ENCODE peak calls at places on chromosomes 12 and 14, in five cellular contexts. D is heart left ventricle, J is heart right ventricle, Q is psoas muscle, K is left ventricle myocardium inferior. M is an unnamed sample. For H3K36me3, the result is how much of the 10 kb centered on the place peaks cover.

GRCh38 chr14:71620401-71620800 is 311.8 kb upstream of the RGS6 start:
- DNase-seq in Q (no peak), K (no peak), D (no peak), J (no peak), M (no peak)

GRCh38 chr14:52918486-52918885 is 32.4 kb downstream of the FERMT2 start:
- DNase-seq in J (no peak), D (no peak), K (no peak), Q (no peak), M (no peak)

GRCh38 chr12:80178846-80179245 is 79.5 kb downstream of the OTOGL start:
- DNase-seq in K (no peak), D (no peak), Q (no peak), J (no peak), M (no peak)

GRCh38 chr12:42482820-42483533 is 106.6 kb downstream of the PRICKLE1 start:
- DNase-seq in D (peak), J (peak), K (peak), Q (peak), M (peak)

GRCh38 chr14:63091394-63091996 is 46.2 kb upstream of the KCNH5 start:
- DNase-seq in Q (no peak), K (no peak), J (no peak), D (no peak), M (no peak)

GRCh38 chr14:99571303-99571986 is 32.6 kb downstream of the CCDC85C start:
- DNase-seq in J (no peak), D (no peak), K (no peak), Q (no peak), M (no peak)

GRCh38 chr12:54216580-54217308 is 28.0 kb upstream of the SMUG1 start:
- DNase-seq in Q (peak), J (peak), K (peak), D (peak), M (peak)

GRCh38 chr12:56391721-56392120 is 29.1 kb upstream of the APOF start:
- DNase-seq in Q (no peak), K (no peak), J (no peak), D (no peak), M (no peak)

GRCh38 chr14:103207404-103208072 is 84.3 kb downstream of the TNFAIP2 start:
- DNase-seq in K (peak), D (peak), J (peak), Q (peak), M (no peak)

GRCh38 chr12:105980048-105980447 is 158.7 kb downstream of the NUAK1 start:
- DNase-seq in J (no peak), Q (no peak), K (no peak), D (no peak), M (no peak)

GRCh38 chr12:100789146-100789545 is 5.4 kb upstream of the ANO4 start:
- DNase-seq in D (no peak), K (no peak), J (no peak), Q (no peak), M (no peak)

GRCh38 chr12:114291389-114292075 is 114.4 kb downstream of the TBX5 start:
- DNase-seq in Q (no peak), D (no peak), K (no peak), J (no peak), M (no peak)

GRCh38 chr12:1607940-1608782 is 13.8 kb upstream of the FBXL14 start:
- DNase-seq in D (no peak), J (no peak), K (no peak), Q (no peak), M (no peak)

GRCh38 chr12:119512772-119513497 is 80.6 kb upstream of the TMEM233 start:
- DNase-seq in D (no peak), K (no peak), Q (no peak), J (peak), M (no peak)

GRCh38 chr12:89073027-89073398 is 279.3 kb downstream of the DUSP6 start:
- DNase-seq in Q (no peak), J (no peak), K (no peak), D (no peak), M (no peak)

GRCh38 chr12:100138048-100138907 is 4.4 kb downstream of the BLTP3B start:
- DNase-seq in D (no peak), K (no peak), Q (no peak), J (no peak), M (no peak)

GRCh38 chr14:99136047-99136400 is 136.0 kb downstream of the BCL11B start:
- DNase-seq in D (peak), K (no peak), J (no peak), Q (no peak), M (peak)

GRCh38 chr12:11321980-11322379 is 11.7 kb upstream of the PRB4 start:
- DNase-seq in J (no peak), Q (no peak), D (no peak), K (no peak), M (no peak)

GRCh38 chr12:122028601-122029560 is 7.2 kb downstream of the BCL7A start:
- DNase-seq in D (no peak), J (no peak), Q (no peak), K (no peak), M (no peak)

GRCh38 chr14:69101331-69101826 is 51.5 kb downstream of the DCAF5 start:
- DNase-seq in K (no peak), J (peak), Q (no peak), D (no peak), M (no peak)

GRCh38 chr12:122094735-122095561 is 16.4 kb downstream of the MLXIP start:
- DNase-seq in D (no peak), J (no peak), Q (no peak), K (no peak), M (no peak)

DNA sequence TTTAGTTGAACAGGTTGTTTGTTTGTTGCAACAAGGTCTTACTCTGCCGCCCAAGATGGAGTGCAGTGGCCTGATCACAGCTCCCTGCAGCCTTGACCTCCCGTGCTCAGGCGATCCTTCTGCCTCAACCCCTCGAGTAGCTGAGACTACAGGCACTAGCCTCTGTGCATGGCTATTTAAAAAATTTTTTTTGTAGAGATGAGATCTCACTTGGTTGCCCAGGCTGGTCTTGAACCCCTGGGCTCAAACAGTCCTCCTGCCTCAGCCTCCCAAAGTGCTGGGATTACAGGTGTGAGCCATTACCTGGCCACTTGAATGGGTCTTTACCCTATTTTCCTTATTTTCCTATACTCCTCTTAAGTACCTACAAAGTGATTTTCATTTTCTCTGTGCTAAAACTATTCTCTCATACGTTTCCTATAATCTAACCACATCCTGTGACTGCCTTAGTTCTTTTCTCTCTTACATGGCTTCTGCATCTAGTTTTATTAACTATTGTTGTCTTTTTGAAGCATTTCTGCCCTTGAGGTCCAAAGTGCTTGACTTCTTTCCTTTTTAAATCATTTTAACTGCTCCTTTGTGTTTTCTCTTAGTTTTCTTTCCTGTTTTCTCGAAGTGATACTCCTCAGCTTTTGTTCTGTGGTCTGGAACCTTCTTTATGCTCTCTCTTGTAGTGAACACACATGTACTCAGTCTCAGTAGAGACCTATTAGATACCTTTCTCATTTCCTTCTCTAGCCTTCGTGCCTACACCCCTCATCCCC is 14.1 kb downstream of the GPX2 start:
- DNase-seq in D (no peak), K (no peak), Q (no peak), J (no peak), M (no peak)
- H3K36me3 ChIP-seq in D (under half), K (half or more), Q (half or more), J (under half), M (under half)

GRCh38 chr14:91313852-91314251 is 69.3 kb upstream of the GPR68 start:
- DNase-seq in J (no peak), Q (no peak), K (no peak), D (no peak), M (no peak)

GRCh38 chr14:91313154-91313850 is 68.8 kb upstream of the GPR68 start:
- DNase-seq in D (no peak), J (no peak), Q (no peak), K (no peak), M (no peak)

GRCh38 chr14:91309756-91310280 is 65.3 kb upstream of the GPR68 start:
- DNase-seq in K (no peak), Q (no peak), D (no peak), J (no peak), M (no peak)

GRCh38 chr14:91310620-91311283 is 66.2 kb upstream of the GPR68 start:
- DNase-seq in Q (no peak), K (no peak), D (no peak), J (no peak), M (no peak)

GRCh38 chr14:91311284-91311662 is 66.8 kb upstream of the GPR68 start:
- DNase-seq in Q (no peak), K (no peak), J (no peak), D (no peak), M (no peak)
- TF ChIP-seq CTCF in Q (no peak), K (no peak), J (no peak), D (no peak), M (no peak)

GRCh38 chr12:116495260-116495659 is 63.9 kb upstream of the MAP1LC3B2 start:
- DNase-seq in J (no peak), Q (no peak), D (no peak), K (no peak), M (peak)

GRCh38 chr12:116502141-116502725 is 56.9 kb upstream of the MAP1LC3B2 start:
- DNase-seq in D (no peak), K (no peak), Q (no peak), J (no peak), M (no peak)

GRCh38 chr12:116492703-116493324 is 66.4 kb upstream of the MAP1LC3B2 start:
- DNase-seq in Q (no peak), K (no peak), D (no peak), J (no peak), M (no peak)

GRCh38 chr12:116498471-116498870 is 60.7 kb upstream of the MAP1LC3B2 start:
- DNase-seq in K (no peak), J (no peak), Q (no peak), D (no peak), M (no peak)

GRCh38 chr12:116497051-116497529 is 62.1 kb upstream of the MAP1LC3B2 start:
- DNase-seq in J (no peak), Q (peak), D (no peak), K (no peak), M (no peak)
- H3K4me3 ChIP-seq in J (no peak), Q (peak), D (no peak), K (no peak), M (no peak)

GRCh38 chr12:132027636-132028035 is 77.9 kb downstream of the EP400 start:
- DNase-seq in K (no peak), Q (no peak), D (no peak), J (no peak), M (no peak)
- H3K36me3 ChIP-seq in K (half or more), Q (half or more), D (under half), J (under half), M (under half)

DNA sequence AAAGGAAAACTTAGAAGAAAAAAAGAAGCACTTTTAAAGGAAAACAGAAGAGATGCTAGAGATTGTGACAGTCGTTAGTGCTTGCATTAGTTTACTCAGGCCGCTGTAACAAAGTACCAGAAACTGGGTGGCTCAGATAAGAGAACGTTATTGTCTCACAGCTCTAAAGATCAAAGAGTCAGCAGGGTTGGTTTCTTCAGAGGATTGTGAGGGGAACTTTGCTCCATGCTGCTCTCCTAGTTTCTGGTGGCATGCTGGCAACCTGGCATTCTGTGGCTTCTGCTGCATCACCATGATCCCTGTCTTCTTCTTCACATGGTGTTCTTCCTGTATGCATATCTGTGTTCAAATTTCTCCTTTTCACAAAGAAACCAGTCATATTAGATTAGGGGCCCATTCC is 119.4 kb upstream of the PLEKHA5 start:
- DNase-seq in J (no peak), D (no peak), Q (no peak), K (no peak), M (no peak)
- TF ChIP-seq CTCF in J (no peak), D (no peak), Q (no peak), K (no peak), M (no peak)

GRCh38 chr14:87643005-87643404 is 350.0 kb downstream of the GALC start:
- DNase-seq in J (no peak), K (no peak), Q (no peak), D (no peak), M (peak)
- H3K4me3 ChIP-seq in J (no peak), K (no peak), Q (no peak), D (no peak), M (no peak)

DNA sequence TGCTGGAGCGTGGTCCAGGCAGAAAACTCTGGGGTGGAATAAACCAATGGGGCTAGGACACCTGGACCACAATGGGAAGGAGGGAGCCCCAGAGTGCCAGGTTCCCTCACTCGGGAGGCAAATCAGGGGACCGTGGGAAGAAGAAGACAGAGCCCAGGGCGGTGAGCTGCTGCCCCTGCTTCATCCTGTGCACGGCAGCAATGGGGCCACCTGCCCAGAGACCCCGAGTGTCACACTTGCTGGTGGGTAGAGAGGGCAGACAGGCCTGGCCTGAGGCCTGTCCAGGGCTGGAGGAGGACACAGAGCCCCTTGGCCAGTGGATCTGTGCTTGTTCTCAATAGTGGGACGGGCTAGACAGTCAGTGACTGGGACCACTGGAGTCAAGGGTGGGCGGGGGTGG is 58.2 kb downstream of the DIO3 start:
- DNase-seq in Q (no peak), D (no peak), K (no peak), J (no peak), M (no peak)
- H3K36me3 ChIP-seq in Q (under half), D (under half), K (under half), J (under half), M (under half)

DNA sequence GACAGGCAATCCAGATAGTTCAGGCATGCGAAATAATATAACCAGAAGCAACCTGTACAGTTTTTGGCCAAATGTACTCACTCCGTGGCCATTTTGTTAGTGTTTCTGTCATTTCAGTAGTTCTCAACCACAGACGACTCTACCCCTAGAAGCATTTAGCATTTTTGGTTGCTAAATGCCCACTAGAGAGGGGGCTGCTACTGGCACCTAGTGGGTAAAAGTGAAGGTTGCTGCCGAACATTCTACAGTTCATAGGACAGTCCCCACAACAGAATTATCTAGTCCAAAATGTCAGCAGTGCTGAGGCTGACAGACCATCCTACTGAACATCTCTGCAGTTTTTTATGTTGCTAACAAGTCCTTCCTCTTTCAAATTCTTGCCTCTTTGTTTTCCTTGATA is 107.4 kb downstream of the TSHR start:
- DNase-seq in D (no peak), K (no peak), Q (no peak), J (peak), M (no peak)
- TF ChIP-seq CTCF in D (peak), K (peak), Q (no peak), J (peak), M (no peak)

DNA sequence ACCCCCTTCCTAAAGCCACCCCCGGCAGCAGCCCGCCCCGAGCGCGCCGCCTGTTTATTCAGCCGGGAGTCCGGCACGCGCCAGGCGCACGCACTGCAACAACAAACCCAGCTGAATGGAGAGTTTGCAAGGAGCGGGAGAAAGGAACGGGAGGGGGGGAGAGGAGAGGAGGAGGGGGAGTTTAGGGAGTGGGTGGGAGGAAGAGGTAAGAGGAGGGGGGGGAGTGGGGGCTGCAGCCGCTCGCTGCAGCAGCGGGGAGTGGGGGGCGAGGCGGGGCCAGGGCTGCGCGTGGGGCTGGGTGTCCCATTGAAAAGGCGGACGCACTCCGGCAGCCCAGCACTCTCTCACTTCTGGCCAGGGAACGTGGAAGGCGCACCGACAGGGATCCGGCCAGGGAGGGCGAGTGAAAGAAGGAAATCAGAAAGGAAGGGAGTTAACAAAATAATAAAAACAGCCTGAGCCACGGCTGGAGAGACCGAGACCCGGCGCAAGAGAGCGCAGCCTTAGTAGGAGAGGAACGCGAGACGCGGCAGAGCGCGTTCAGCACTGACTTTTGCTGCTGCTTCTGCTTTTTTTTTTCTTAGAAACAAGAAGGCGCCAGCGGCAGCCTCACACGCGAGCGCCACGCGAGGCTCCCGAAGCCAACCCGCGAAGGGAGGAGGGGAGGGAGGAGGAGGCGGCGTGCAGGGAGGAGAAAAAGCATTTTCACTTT is at the start of gene ASCL1:
- DNase-seq in K (no peak), Q (no peak), J (no peak), D (no peak), M (no peak)
- H3K4me3 ChIP-seq in K (peak), Q (peak), J (peak), D (peak), M (peak)